ENCODE peak calls at places on chromosomes 2 and 18, in seven cellular contexts. N is stimulated activated CD4-positive, alpha-beta T cell treated with anti-CD3 and anti-CD28 coated beads, Interleukin-15, amount 100 ng/mL, for 1 hour; H is amniotic stem cell; I is IMR-90; J is NCI-H1092; B is brain microvascular endothelial cell; G is GOT3. M is an unnamed sample.
A peak's percentile ranks its signal among the peaks of the same experiment; 100 is the strongest.

GRCh38 chr2:113818382-113818951 is 62.0 kb upstream of the SLC35F5 start:
- DNase-seq in J (no peak), G (peak; percentile 38), H (peak; percentile 92), N (no peak), I (peak; percentile 100), B (peak; percentile 95), M (peak; percentile 62)

GRCh38 chr18:60389314-60389713 is 16.7 kb upstream of the MC4R start:
- DNase-seq in B (no peak), H (no peak), I (no peak), N (no peak), J (no peak), G (no peak), M (no peak)

GRCh38 chr2:189782221-189782671 is 1.9 kb downstream of the ORMDL1 start:
- DNase-seq in H (no peak), I (peak; percentile 29), N (no peak), B (no peak), J (no peak), G (no peak), M (no peak)

GRCh38 chr2:60867848-60868247 is 13.5 kb upstream of the REL start:
- DNase-seq in I (no peak), J (no peak), G (no peak), B (no peak), H (no peak), N (no peak), M (no peak)

GRCh38 chr2:108412995-108413726 is 35.4 kb downstream of the SULT1C4 start:
- DNase-seq in B (peak; percentile 86), J (no peak), G (peak; percentile 4), I (peak; percentile 91), N (no peak), H (peak; percentile 59), M (no peak)

GRCh38 chr18:72427721-72428120 is 116.4 kb downstream of the CBLN2 start:
- DNase-seq in H (no peak), B (no peak), J (no peak), N (no peak), G (no peak), I (peak; percentile 1), M (no peak)

GRCh38 chr2:233049194-233049761 is 10.9 kb upstream of the INPP5D start:
- DNase-seq in H (no peak), G (no peak), I (no peak), B (no peak), N (no peak), J (no peak), M (no peak)

GRCh38 chr2:119028327-119029174 is 86.6 kb downstream of the MARCO start:
- DNase-seq in J (no peak), N (no peak), H (no peak), B (peak; percentile 22), G (no peak), I (peak; percentile 25), M (no peak)

GRCh38 chr2:70993689-70993986 is 1.0 kb downstream of the TEX261 start:
- DNase-seq in H (no peak), I (no peak), J (no peak), B (no peak), G (no peak), N (no peak), M (peak; percentile 56)

GRCh38 chr2:105301646-105302045 is 27.9 kb downstream of the TGFBRAP1 start:
- DNase-seq in J (no peak), I (no peak), N (no peak), B (no peak), H (no peak), G (no peak), M (no peak)

GRCh38 chr2:634041-634440 is 43.2 kb downstream of the TMEM18 start:
- DNase-seq in J (no peak), B (no peak), I (no peak), N (no peak), H (no peak), G (no peak), M (no peak)

GRCh38 chr2:182836451-182836850 is 30.0 kb downstream of the FRZB start:
- DNase-seq in J (no peak), G (no peak), B (no peak), N (no peak), I (no peak), H (no peak), M (no peak)

GRCh38 chr2:138180691-138181386 is 216.6 kb downstream of the HNMT start:
- DNase-seq in B (no peak), H (no peak), I (no peak), J (no peak), G (no peak), N (no peak), M (no peak)

GRCh38 chr2:30979822-30980245 is 158.4 kb downstream of the GALNT14 start:
- DNase-seq in I (peak; percentile 13), N (no peak), G (no peak), J (no peak), H (peak; percentile 79), B (peak; percentile 67), M (peak; percentile 93)

GRCh38 chr2:25308599-25308998 is 33.1 kb downstream of the DNMT3A start:
- DNase-seq in B (no peak), I (no peak), J (no peak), G (no peak), N (no peak), H (no peak), M (no peak)

GRCh38 chr2:134252092-134252775 is 1.6 kb upstream of the MGAT5 start:
- DNase-seq in G (no peak), B (no peak), N (no peak), J (peak; percentile 8), I (peak; percentile 73), H (no peak), M (no peak)

GRCh38 chr2:26465266-26465925 is 12.5 kb downstream of the OTOF start:
- DNase-seq in I (no peak), H (no peak), G (no peak), J (no peak), B (no peak), N (no peak), M (no peak)

GRCh38 chr2:63340443-63340842 is 247.8 kb downstream of the WDPCP start:
- DNase-seq in I (no peak), N (no peak), J (no peak), G (no peak), H (no peak), B (no peak), M (no peak)

GRCh38 chr2:233542507-233542906 is 24.1 kb downstream of the USP40 start:
- DNase-seq in N (no peak), B (peak; percentile 20), I (peak; percentile 87), J (no peak), H (no peak), G (no peak), M (no peak)

GRCh38 chr2:68663371-68664156 is 20.2 kb downstream of the PROKR1 start:
- DNase-seq in H (no peak), J (no peak), N (no peak), G (no peak), I (no peak), B (no peak), M (no peak)

GRCh38 chr2:213229814-213230213 is 54.5 kb upstream of the SPAG16 start:
- DNase-seq in J (no peak), H (no peak), N (no peak), B (peak; percentile 89), G (no peak), I (peak; percentile 54), M (no peak)

GRCh38 chr2:126244937-126245336 is 411.0 kb upstream of the GYPC start:
- DNase-seq in B (peak; percentile 47), N (no peak), I (no peak), J (peak; percentile 3), G (no peak), H (no peak), M (no peak)